ENCODE peak calls at places on chromosomes 11 and 22, in four cellular contexts. I is K562, W is GM12878, H is HepG2. B is an unnamed sample.

GRCh38 chr22:37708580-37709444 is 12.0 kb downstream of the TRIOBP start:
- DNase-seq in I (no peak), W (no peak), H (no peak), B (no peak)

GRCh38 chr11:61270354-61271070 is 24.6 kb downstream of the VWCE start:
- DNase-seq in I (no peak), H (no peak), W (no peak), B (no peak)

GRCh38 chr11:2418961-2419360 is 18.4 kb downstream of the TSSC4 start:
- DNase-seq in H (no peak), I (no peak), W (no peak), B (no peak)

GRCh38 chr22:20219667-20220628 is 48.2 kb downstream of the RTN4R start:
- DNase-seq in H (no peak), W (no peak), I (peak), B (no peak)

GRCh38 chr11:6468712-6469495 is 4.8 kb downstream of the TRIM3 start:
- DNase-seq in W (peak), H (peak), I (peak), B (peak)

GRCh38 chr11:114192841-114193389 is 103.3 kb upstream of the NNMT start:
- DNase-seq in I (peak), W (no peak), H (no peak), B (no peak)

GRCh38 chr11:11545285-11546275 is 76.2 kb downstream of the GALNT18 start:
- DNase-seq in W (no peak), I (no peak), H (no peak), B (no peak)

GRCh38 chr11:102760355-102761035 is 19.9 kb downstream of the MMP10 start:
- DNase-seq in H (no peak), W (no peak), I (no peak), B (no peak)

GRCh38 chr11:65559535-65559934 is 1.4 kb upstream of the LTBP3 start:
- DNase-seq in H (no peak), I (no peak), W (no peak), B (no peak)

GRCh38 chr11:65559951-65560537 is 1.9 kb upstream of the LTBP3 start:
- DNase-seq in W (no peak), I (peak), H (peak), B (no peak)

GRCh38 chr11:65562020-65562419 is 3.9 kb upstream of the LTBP3 start:
- DNase-seq in W (no peak), H (no peak), I (no peak), B (no peak)

GRCh38 chr11:65558785-65559509 is 788 bp upstream of the LTBP3 start:
- DNase-seq in H (no peak), W (no peak), I (no peak), B (no peak)

DNA sequence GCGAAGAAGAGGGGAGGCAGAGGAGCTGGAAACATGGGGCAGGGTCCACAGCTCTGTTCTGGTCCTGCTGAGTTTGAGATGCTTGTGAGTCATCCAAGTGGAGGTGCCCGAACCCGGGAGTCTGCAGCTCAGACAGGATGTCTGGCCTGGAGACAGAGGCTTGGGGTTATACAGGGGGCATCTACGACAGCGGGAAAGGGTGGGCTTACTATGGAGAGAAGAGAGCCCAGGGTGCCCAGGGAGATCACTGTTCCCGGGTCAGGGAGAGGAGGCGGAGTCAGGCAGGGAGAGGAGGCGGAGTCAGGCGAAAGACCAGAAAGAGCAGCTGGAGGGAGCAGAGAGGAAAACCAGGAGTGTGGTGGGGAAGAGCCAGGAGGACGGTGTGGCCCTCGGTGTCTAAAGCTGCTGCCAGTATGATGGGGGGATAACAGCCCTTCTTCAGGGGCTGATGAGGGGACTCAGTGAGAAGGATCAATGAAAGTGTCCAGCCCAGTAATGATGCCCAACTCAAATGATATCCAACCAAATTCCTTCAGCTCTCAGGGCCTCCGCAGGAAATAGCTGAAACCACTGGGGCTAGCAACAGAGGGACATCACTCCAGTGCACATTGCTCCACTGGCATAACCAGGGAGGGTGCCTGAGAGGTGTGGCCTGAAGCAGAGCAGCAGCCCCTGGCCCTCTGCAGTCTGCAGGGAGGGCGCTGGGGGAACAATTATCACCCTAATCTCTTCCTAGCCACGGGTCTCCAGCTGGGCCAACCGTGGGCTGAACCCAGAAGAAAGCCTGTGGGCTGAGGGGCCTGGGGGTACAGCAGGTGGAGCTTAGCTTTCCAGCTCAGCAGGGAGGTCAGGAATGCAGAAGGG is 2.6 kb upstream of the LTBP3 start:
- DNase-seq in W (no peak), H (no peak), I (no peak), B (peak)
- TF ChIP-seq KDM1A in W (no peak), H (no peak), I (no peak), B (no peak)

GRCh38 chr11:120035756-120036155 is 102.2 kb downstream of the TRIM29 start:
- DNase-seq in H (no peak), I (no peak), W (no peak), B (no peak)
- TF ChIP-seq YY1 in H (no peak), I (peak), W (no peak), B (no peak)

GRCh38 chr11:40029406-40029805 is 1430.0 kb downstream of the LRRC4C start:
- DNase-seq in W (no peak), I (no peak), H (no peak), B (no peak)

GRCh38 chr11:40032331-40032730 is 1427.1 kb downstream of the LRRC4C start:
- DNase-seq in W (no peak), I (no peak), H (no peak), B (no peak)

GRCh38 chr11:40027737-40028136 is 1431.7 kb downstream of the LRRC4C start:
- DNase-seq in H (no peak), W (no peak), I (no peak), B (no peak)

DNA sequence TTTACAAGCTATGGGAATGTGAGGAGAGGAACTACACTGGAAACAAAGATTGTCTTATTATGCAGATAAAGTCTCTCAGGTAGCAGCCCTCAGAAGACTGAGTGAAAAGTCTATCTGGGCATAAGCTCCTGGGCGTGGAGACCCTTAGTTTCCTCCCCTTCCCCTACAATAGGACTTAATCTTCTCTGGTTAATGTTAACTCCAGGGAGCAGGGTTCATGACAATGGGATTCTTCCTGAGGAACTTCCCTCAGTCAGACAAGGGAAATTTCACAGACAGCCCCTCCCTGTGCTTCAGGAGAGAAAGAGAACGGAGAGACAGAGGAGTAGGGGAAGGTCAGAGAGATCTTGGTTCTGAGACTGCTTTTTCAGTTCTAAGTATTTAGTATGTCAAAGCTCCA is 1428.6 kb downstream of the LRRC4C start:
- DNase-seq in H (no peak), I (no peak), W (no peak), B (no peak)
- TF ChIP-seq KDM1A in H (no peak), I (no peak), W (no peak), B (no peak)

GRCh38 chr11:122512688-122513087 is 142.8 kb upstream of the UBASH3B start:
- DNase-seq in H (no peak), I (no peak), W (no peak), B (no peak)
- TF ChIP-seq YY1 in H (no peak), I (no peak), W (no peak), B (no peak)

DNA sequence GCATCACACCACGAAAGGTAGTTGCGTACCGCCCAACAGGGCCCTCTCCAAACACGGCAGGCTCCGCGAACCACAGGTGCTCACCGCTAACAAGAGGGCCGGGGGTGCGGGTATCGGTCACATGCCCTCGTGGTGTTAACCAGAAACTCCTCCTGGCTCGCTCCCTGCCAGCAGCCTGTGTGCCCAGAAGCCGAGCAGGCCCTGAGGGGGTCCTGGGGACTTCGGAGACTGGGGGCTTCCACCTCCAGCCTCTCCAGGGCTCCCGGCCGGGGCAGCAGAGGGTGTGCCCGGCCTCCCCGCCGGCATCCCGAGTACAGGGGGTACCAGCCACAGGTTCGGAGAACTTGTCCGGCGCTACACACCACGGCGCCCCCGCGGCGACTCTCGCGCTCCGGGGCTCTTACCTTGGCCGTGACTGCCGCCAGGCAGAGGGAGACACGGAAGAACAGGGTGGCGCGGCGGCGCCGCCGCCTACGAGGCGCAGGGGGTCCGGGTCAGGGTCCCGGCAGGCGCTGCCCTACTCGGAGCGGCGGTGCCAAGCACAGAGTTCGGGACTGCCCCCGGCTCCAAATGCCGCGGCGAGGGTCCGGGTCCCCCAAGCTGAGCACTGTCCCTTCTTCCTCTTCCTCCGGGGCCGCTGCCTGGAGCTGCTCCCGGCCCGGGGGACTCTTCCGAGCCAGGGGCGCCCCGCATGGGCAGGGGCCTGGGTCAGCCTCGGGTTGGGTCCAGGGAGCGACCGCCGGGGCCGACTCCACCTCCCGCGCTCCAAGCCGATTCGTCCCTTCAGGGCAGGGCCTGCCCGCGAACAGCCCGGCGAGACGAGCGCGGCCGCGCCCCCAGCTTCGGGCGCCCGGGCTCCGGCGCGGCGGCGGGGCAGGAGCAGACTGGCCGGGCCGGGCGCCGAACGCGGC is at the start of gene LARGE1:
- DNase-seq in I (no peak), W (no peak), H (peak), B (no peak)
- TF ChIP-seq KDM1A in I (no peak), W (no peak), H (no peak), B (no peak)

GRCh38 chr11:117419136-117419914 is 91.7 kb downstream of the CEP164 start:
- DNase-seq in I (no peak), H (no peak), W (no peak), B (no peak)
- TF ChIP-seq YY1 in I (no peak), H (no peak), W (no peak), B (no peak)

DNA sequence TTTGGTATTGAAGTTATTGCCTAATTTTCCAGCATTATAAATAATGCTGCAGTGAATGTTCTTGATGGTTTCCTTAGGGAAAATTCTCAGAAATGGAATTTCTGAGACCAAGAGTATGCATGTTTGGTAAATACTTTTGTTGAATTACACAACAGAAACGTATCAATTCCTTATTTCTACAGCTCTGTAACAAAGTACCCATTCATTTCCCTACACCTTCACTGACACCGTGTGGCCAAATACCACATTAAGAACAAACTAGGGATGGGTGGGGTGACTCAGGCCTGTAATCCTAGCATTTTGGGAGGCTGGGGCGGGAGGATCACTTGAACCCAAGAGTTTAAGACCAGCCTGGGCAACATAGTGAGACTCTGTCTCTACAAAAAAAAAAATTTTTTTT is 21.8 kb downstream of the MCAM start:
- DNase-seq in I (peak), W (no peak), H (no peak), B (no peak)
- TF ChIP-seq KDM1A in I (no peak), W (no peak), H (no peak), B (no peak)

DNA sequence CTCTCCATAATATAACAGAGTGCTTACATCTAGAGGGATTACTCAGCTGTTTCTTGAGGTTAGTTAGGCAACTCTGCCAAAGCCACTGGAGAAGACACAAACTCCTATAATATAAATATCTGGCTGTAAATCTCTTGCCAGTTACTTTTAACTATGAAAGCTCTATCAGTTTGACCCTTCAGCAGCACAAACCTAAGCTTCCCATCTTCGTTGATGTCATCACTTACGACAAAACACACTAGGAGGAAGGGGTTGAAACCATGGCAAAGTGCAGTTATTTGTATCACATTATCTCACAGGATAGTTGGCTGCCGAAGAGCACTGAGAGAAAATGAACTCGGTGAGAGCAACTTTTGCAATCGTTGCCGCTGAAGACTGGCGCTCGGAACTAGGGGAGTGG is 922.1 kb downstream of the OPCML start:
- DNase-seq in W (no peak), I (no peak), H (no peak), B (no peak)
- TF ChIP-seq YY1 in W (no peak), I (no peak), H (no peak), B (no peak)

B was measured in H1.